ENCODE peak calls at places on chromosome 2, in six cellular contexts. O is cardiac muscle cell, W is heart right ventricle, Y is AG09309, T is HCT116, I is kidney. X is an unnamed sample.

GRCh38 chr2:239533917-239534316 is 133.1 kb upstream of the HDAC4 start:
- DNase-seq in W (no peak), T (no peak), Y (no peak), O (peak; percentile 27), I (no peak), X (no peak)

GRCh38 chr2:6960659-6961058 is 43.4 kb downstream of the RNF144A start:
- DNase-seq in T (no peak), I (no peak), W (no peak), Y (peak; percentile 11), O (peak; percentile 77), X (no peak)

GRCh38 chr2:113112438-113112837 is 15.0 kb upstream of the IL1RN start:
- DNase-seq in O (no peak), W (no peak), Y (no peak), T (no peak), I (no peak), X (no peak)

GRCh38 chr2:37767051-37767450 is 95.6 kb upstream of the CDC42EP3 start:
- DNase-seq in O (no peak), T (no peak), Y (no peak), W (no peak), I (no peak), X (no peak)

GRCh38 chr2:36360834-36361233 is 5.3 kb downstream of the CRIM1 start:
- DNase-seq in Y (no peak), O (no peak), T (no peak), W (no peak), I (no peak), X (peak; percentile 25)

GRCh38 chr2:30686000-30686399 is 121.2 kb downstream of the CAPN13 start:
- DNase-seq in Y (no peak), O (no peak), I (no peak), T (no peak), W (no peak), X (peak; percentile 14)

GRCh38 chr2:54871457-54872103 is 148.1 kb downstream of the EML6 start:
- DNase-seq in T (no peak), Y (peak; percentile 8), O (no peak), I (no peak), W (no peak), X (peak; percentile 18)

GRCh38 chr2:127041259-127041970 is 65.5 kb downstream of the BIN1 start:
- DNase-seq in T (no peak), I (no peak), O (no peak), Y (no peak), W (no peak), X (no peak)

GRCh38 chr2:66897676-66898280 is 462.9 kb downstream of the MEIS1 start:
- DNase-seq in O (peak; percentile 36), W (no peak), I (no peak), Y (no peak), T (no peak), X (no peak)

GRCh38 chr2:54054271-54054670 is 61.1 kb upstream of the ACYP2 start:
- DNase-seq in Y (no peak), I (no peak), W (no peak), T (no peak), O (no peak), X (no peak)

GRCh38 chr2:232927793-232928563 is 57.9 kb downstream of the SNORC start:
- DNase-seq in T (no peak), Y (no peak), W (no peak), I (no peak), O (no peak), X (no peak)

GRCh38 chr2:113979172-113980128 is 89.6 kb downstream of the ACTR3 start:
- DNase-seq in Y (no peak), I (peak; percentile 82), T (no peak), O (no peak), W (no peak), X (no peak)

GRCh38 chr2:178761759-178762371 is 45.4 kb downstream of the TTN start:
- DNase-seq in O (peak; percentile 61), Y (peak; percentile 8), I (no peak), W (no peak), T (peak; percentile 42), X (peak; percentile 23)

GRCh38 chr2:158923180-158923594 is 45.3 kb upstream of the TANC1 start:
- DNase-seq in W (no peak), O (peak; percentile 34), Y (no peak), T (no peak), I (no peak), X (no peak)

GRCh38 chr2:45024600-45025291 is 15.5 kb upstream of the SIX2 start:
- DNase-seq in I (no peak), O (peak; percentile 89), Y (peak; percentile 76), W (no peak), T (peak; percentile 27), X (no peak)

GRCh38 chr2:177673602-177674595 is 281.3 kb downstream of the AGPS start:
- DNase-seq in Y (no peak), O (no peak), W (no peak), I (no peak), T (no peak), X (no peak)

GRCh38 chr2:46878886-46879285 is 36.7 kb downstream of the MCFD2 start:
- DNase-seq in O (peak; percentile 49), I (peak; percentile 94), T (no peak), Y (no peak), W (peak; percentile 74), X (no peak)

DNA sequence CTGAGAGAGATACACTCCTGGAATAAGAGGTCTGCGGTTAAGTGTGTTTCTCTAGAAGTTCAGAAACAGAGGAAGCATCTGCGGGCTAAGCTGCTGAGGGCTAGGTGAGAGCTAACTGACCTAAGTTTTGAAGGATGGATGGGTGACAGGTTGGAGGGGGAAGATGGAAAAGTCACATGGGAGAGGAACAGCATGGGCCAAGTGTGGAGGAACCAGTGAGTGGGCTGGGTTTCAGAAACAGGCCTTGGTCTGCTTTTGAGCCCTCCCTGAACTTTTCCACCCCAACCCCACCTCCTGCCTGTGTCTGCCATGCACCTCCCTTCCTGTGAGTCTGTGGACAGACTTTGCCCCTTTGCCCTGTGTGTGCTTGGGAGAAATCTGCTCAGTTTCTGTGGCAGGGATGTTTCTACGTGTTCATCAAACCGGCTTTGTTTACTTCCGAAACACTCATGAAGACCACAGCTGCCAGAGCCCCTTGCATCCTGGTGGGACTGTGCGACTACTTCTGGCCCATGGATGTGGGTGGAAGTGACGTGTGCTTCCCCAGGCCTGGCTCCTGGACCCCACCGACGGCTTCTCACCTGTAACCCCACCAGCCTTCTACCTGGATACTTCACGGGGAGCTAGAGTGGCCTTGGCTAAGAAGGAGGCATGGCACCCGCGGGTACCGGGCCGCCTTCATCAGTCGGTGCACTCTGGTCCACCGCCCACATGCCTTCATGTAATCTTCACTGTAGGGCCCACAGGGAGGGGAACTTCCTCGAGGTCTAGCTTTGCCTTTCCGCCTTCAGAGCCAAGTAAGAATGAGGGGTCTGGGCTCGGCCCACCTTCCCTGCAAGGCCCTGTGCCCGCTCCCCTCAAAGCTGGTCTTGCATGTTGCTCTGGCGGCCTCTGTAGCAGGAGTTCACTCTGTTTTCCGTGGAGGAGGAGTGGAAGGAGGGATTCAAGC is 1.4 kb upstream of the HPCAL1 start:
- DNase-seq in O (no peak), I (no peak), Y (no peak), W (no peak), T (no peak), X (peak; percentile 92)
- H3K4me3 ChIP-seq in O (no peak overlapping the region), I (peak overlapping the region; percentile 63), Y (no peak overlapping the region), W (no peak overlapping the region), T (no peak overlapping the region), X (no peak overlapping the region)

GRCh38 chr2:197158591-197159550 is 151.7 kb downstream of the ANKRD44 start:
- DNase-seq in Y (no peak), I (no peak), T (no peak), W (no peak), O (no peak), X (no peak)
- H3K4me3 ChIP-seq in Y (no peak overlapping the region), I (no peak overlapping the region), T (no peak overlapping the region), W (no peak overlapping the region), O (no peak overlapping the region), X (no peak overlapping the region)

GRCh38 chr2:207166039-207166348 is 246 bp upstream of the KLF7 start:
- DNase-seq in I (peak; percentile 100), W (peak; percentile 99), O (peak; percentile 100), Y (peak; percentile 99), T (peak; percentile 94), X (peak; percentile 96)

GRCh38 chr2:207163053-207163814 is 2.5 kb downstream of the KLF7 start:
- DNase-seq in Y (peak; percentile 72), I (peak; percentile 61), W (no peak), T (peak; percentile 74), O (peak; percentile 87), X (peak; percentile 29)

GRCh38 chr2:207162319-207162718 is 3.4 kb downstream of the KLF7 start:
- DNase-seq in Y (no peak), O (peak; percentile 39), T (no peak), I (no peak), W (no peak), X (no peak)

GRCh38 chr2:207165121-207166038 is at the start of gene KLF7:
- DNase-seq in T (no peak), I (peak; percentile 87), Y (no peak), O (peak; percentile 52), W (peak; percentile 43), X (peak; percentile 53)

DNA sequence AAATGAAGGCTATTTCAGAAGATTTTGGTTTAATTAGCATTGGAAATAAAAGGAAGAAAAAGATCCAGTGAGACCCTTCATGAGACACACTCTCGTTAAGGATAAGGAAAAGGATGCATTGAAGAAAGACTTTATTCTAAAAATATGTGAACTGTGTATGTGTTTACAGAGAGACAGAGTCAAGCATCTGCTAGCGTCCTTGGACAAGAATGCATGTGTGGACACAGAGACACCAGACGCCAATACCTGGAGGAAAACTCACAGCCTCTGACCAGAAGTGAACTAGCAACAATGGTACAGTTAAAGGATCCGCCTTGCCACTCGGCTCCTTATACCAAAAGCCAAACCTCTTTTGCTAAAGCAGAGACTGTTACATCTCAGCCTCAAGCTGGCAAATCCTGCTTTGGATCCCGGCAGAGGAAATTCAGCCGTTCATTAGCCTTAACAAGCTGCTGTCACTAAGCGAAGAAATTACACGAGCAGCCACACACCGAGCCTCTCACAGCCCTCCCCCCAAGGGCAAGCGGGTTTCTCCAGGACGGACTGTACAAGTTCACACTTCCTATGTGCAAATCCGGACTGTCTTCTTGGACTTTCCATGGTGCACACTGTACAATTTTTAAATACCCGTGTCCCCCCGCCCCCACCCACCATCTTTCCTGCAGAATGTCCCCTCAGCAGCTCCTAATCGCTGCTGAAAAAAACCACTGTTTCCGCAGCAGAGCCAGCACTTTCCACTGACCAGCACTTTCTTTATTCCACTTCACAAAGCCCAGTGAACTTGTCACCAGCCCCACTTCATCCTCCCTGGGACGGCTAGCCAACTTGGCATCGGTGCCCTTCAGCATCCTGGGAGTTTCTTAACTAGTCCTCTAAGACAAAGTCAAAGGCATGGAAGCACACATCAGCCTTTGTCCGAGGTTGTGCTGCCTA is 1.7 kb downstream of the KLF7 start:
- DNase-seq in O (peak; percentile 78), W (peak; percentile 69), T (no peak), Y (no peak), I (peak; percentile 83), X (peak; percentile 50)
- H3K4me3 ChIP-seq in O (peak overlapping the region; percentile 85), W (peak overlapping the region; percentile 83), T (peak overlapping the region; percentile 6), Y (peak overlapping the region; percentile 89), I (peak overlapping the region; percentile 84), X (peak overlapping the region; percentile 68)

GRCh38 chr2:237670641-237671040 is 43.3 kb downstream of the LRRFIP1 start:
- DNase-seq in W (peak; percentile 72), I (peak; percentile 89), T (no peak), O (peak; percentile 62), Y (no peak), X (no peak)

GRCh38 chr2:237668440-237668839 is 41.1 kb downstream of the LRRFIP1 start:
- DNase-seq in I (no peak), O (no peak), T (no peak), W (no peak), Y (no peak), X (no peak)

GRCh38 chr2:237667891-237668290 is 40.5 kb downstream of the LRRFIP1 start:
- DNase-seq in W (no peak), O (no peak), T (no peak), I (no peak), Y (no peak), X (no peak)

GRCh38 chr2:237669628-237670351 is 42.4 kb downstream of the LRRFIP1 start:
- DNase-seq in O (peak; percentile 99), Y (peak; percentile 99), W (peak; percentile 86), I (peak; percentile 93), T (no peak), X (peak; percentile 76)

GRCh38 chr2:237669129-237669627 is 41.8 kb downstream of the LRRFIP1 start:
- DNase-seq in Y (no peak), I (no peak), O (peak; percentile 17), W (no peak), T (no peak), X (no peak)
- H3K4me3 ChIP-seq in Y (no peak overlapping the region), I (peak overlapping the region; percentile 5), O (no peak overlapping the region), W (no peak overlapping the region), T (no peak overlapping the region), X (no peak overlapping the region)